ENCODE peak calls at places on chromosomes 3 and 15, in five cellular contexts. One of them, this sample, is unnamed. For H3K9me3, the result is how much of the 10 kb centered on the place peaks cover.

GRCh38 chr15:31013863-31014607 is 22.6 kb upstream of the MTMR10 start:
- DNase-seq in psoas muscle: no peak
- DNase-seq in right lobe of liver: no peak
- DNase-seq in pancreas: no peak
- DNase-seq in PC-9: no peak
- DNase-seq in this sample: no peak

GRCh38 chr3:186239321-186239720 is 122.7 kb downstream of the DGKG start:
- DNase-seq in psoas muscle: no peak
- DNase-seq in right lobe of liver: no peak
- DNase-seq in pancreas: no peak
- DNase-seq in PC-9: no peak
- DNase-seq in this sample: peak

GRCh38 chr3:156630081-156630772 is 44.2 kb upstream of the TIPARP start:
- DNase-seq in psoas muscle: no peak
- DNase-seq in right lobe of liver: no peak
- DNase-seq in pancreas: no peak
- DNase-seq in PC-9: peak
- DNase-seq in this sample: no peak

GRCh38 chr3:2098398-2099027 is at the start of gene CNTN4:
- DNase-seq in psoas muscle: peak
- DNase-seq in right lobe of liver: peak
- DNase-seq in pancreas: peak
- DNase-seq in PC-9: no peak
- DNase-seq in this sample: peak

GRCh38 chr15:31358957-31359721 is 32.5 kb downstream of the KLF13 start:
- DNase-seq in psoas muscle: no peak
- DNase-seq in right lobe of liver: no peak
- DNase-seq in pancreas: no peak
- DNase-seq in PC-9: no peak
- DNase-seq in this sample: no peak

GRCh38 chr15:84781505-84781904 is 33.1 kb downstream of the ZNF592 start:
- DNase-seq in psoas muscle: no peak
- DNase-seq in right lobe of liver: no peak
- DNase-seq in pancreas: no peak
- DNase-seq in PC-9: no peak
- DNase-seq in this sample: no peak

GRCh38 chr3:27127195-27127594 is 242.0 kb downstream of the NEK10 start:
- DNase-seq in psoas muscle: no peak
- DNase-seq in right lobe of liver: no peak
- DNase-seq in pancreas: no peak
- DNase-seq in PC-9: no peak
- DNase-seq in this sample: no peak

GRCh38 chr3:149581248-149581647 is 76.6 kb downstream of the WWTR1 start:
- DNase-seq in psoas muscle: no peak
- DNase-seq in right lobe of liver: no peak
- DNase-seq in pancreas: no peak
- DNase-seq in PC-9: no peak
- DNase-seq in this sample: no peak

GRCh38 chr3:178100881-178101280 is 435.4 kb upstream of the KCNMB2 start:
- DNase-seq in psoas muscle: no peak
- DNase-seq in right lobe of liver: no peak
- DNase-seq in pancreas: no peak
- DNase-seq in PC-9: no peak
- DNase-seq in this sample: no peak

GRCh38 chr3:173371848-173372487 is 25.6 kb upstream of the NLGN1 start:
- DNase-seq in psoas muscle: no peak
- DNase-seq in right lobe of liver: no peak
- DNase-seq in pancreas: no peak
- DNase-seq in PC-9: peak
- DNase-seq in this sample: no peak

GRCh38 chr15:65245096-65245849 is 34.0 kb upstream of the CILP start:
- DNase-seq in psoas muscle: peak
- DNase-seq in right lobe of liver: no peak
- DNase-seq in pancreas: peak
- DNase-seq in PC-9: no peak
- DNase-seq in this sample: no peak

GRCh38 chr15:45143946-45144345 is 14.2 kb downstream of the DUOX1 start:
- DNase-seq in psoas muscle: no peak
- DNase-seq in right lobe of liver: no peak
- DNase-seq in pancreas: no peak
- DNase-seq in PC-9: no peak
- DNase-seq in this sample: no peak

GRCh38 chr15:88717342-88718017 is 78.7 kb downstream of the ISG20 start:
- DNase-seq in psoas muscle: no peak
- DNase-seq in right lobe of liver: no peak
- DNase-seq in pancreas: no peak
- DNase-seq in PC-9: no peak
- DNase-seq in this sample: no peak

GRCh38 chr15:57427367-57427821 is 51.1 kb downstream of the CGNL1 start:
- DNase-seq in psoas muscle: peak
- DNase-seq in right lobe of liver: no peak
- DNase-seq in pancreas: no peak
- DNase-seq in PC-9: no peak
- DNase-seq in this sample: no peak

GRCh38 chr15:99100245-99101173 is 4.4 kb upstream of the SYNM start:
- DNase-seq in psoas muscle: peak
- DNase-seq in right lobe of liver: peak
- DNase-seq in pancreas: peak
- DNase-seq in PC-9: peak
- DNase-seq in this sample: peak

GRCh38 chr3:53109190-53109589 is 21.0 kb downstream of the RFT1 start:
- DNase-seq in psoas muscle: no peak
- DNase-seq in right lobe of liver: no peak
- DNase-seq in pancreas: no peak
- DNase-seq in PC-9: peak
- DNase-seq in this sample: no peak

GRCh38 chr3:126202281-126203079 is 22.1 kb upstream of the ALDH1L1 start:
- DNase-seq in psoas muscle: no peak
- DNase-seq in right lobe of liver: no peak
- DNase-seq in pancreas: no peak
- DNase-seq in PC-9: no peak
- DNase-seq in this sample: no peak

GRCh38 chr3:143795849-143796248 is 52.4 kb downstream of the SLC9A9 start:
- DNase-seq in psoas muscle: no peak
- DNase-seq in right lobe of liver: no peak
- DNase-seq in pancreas: no peak
- DNase-seq in PC-9: peak
- DNase-seq in this sample: no peak

GRCh38 chr3:14371573-14372474 is 30.6 kb upstream of the SLC6A6 start:
- DNase-seq in psoas muscle: peak
- DNase-seq in right lobe of liver: peak
- DNase-seq in pancreas: peak
- DNase-seq in PC-9: peak
- DNase-seq in this sample: peak

GRCh38 chr15:66389859-66390382 is 3.2 kb downstream of the MAP2K1 start:
- DNase-seq in psoas muscle: no peak
- DNase-seq in right lobe of liver: no peak
- DNase-seq in pancreas: no peak
- DNase-seq in PC-9: no peak
- DNase-seq in this sample: no peak

GRCh38 chr3:41162981-41163380 is 36.3 kb upstream of the CTNNB1 start:
- DNase-seq in psoas muscle: no peak
- DNase-seq in right lobe of liver: no peak
- DNase-seq in pancreas: no peak
- DNase-seq in PC-9: no peak
- DNase-seq in this sample: no peak

GRCh38 chr3:45628746-45629145 is 34.2 kb downstream of the LIMD1 start:
- DNase-seq in psoas muscle: no peak
- DNase-seq in right lobe of liver: no peak
- DNase-seq in pancreas: no peak
- DNase-seq in PC-9: no peak
- DNase-seq in this sample: no peak

GRCh38 chr3:167811071-167811470 is 75.5 kb downstream of the SERPINI1 start:
- DNase-seq in psoas muscle: no peak
- DNase-seq in right lobe of liver: no peak
- DNase-seq in pancreas: no peak
- DNase-seq in PC-9: no peak
- DNase-seq in this sample: no peak

GRCh38 chr15:68781766-68782588 is 38.7 kb downstream of the ANP32A start:
- DNase-seq in psoas muscle: peak
- DNase-seq in right lobe of liver: peak
- DNase-seq in pancreas: no peak
- DNase-seq in PC-9: no peak
- DNase-seq in this sample: no peak

GRCh38 chr3:113557374-113557773 is 25.0 kb downstream of the SIDT1 start:
- DNase-seq in psoas muscle: no peak
- DNase-seq in right lobe of liver: no peak
- DNase-seq in pancreas: no peak
- DNase-seq in PC-9: peak
- DNase-seq in this sample: no peak

GRCh38 chr3:173199568-173199967 is 58.5 kb upstream of the SPATA16 start:
- DNase-seq in psoas muscle: no peak
- DNase-seq in right lobe of liver: no peak
- DNase-seq in pancreas: no peak
- DNase-seq in PC-9: no peak
- DNase-seq in this sample: no peak

GRCh38 chr15:67054676-67055075 is 10.7 kb upstream of the SMAD3 start:
- DNase-seq in psoas muscle: no peak
- DNase-seq in right lobe of liver: no peak
- DNase-seq in pancreas: no peak
- DNase-seq in PC-9: no peak
- DNase-seq in this sample: no peak

GRCh38 chr3:170787464-170787863 is 82.5 kb downstream of the RPL22L1 start:
- DNase-seq in psoas muscle: no peak
- DNase-seq in right lobe of liver: no peak
- DNase-seq in pancreas: no peak
- DNase-seq in PC-9: no peak
- DNase-seq in this sample: no peak
- H3K9me3 ChIP-seq in psoas muscle: under half
- H3K9me3 ChIP-seq in right lobe of liver: under half
- H3K9me3 ChIP-seq in pancreas: under half
- H3K9me3 ChIP-seq in PC-9: under half
- H3K9me3 ChIP-seq in this sample: under half

DNA sequence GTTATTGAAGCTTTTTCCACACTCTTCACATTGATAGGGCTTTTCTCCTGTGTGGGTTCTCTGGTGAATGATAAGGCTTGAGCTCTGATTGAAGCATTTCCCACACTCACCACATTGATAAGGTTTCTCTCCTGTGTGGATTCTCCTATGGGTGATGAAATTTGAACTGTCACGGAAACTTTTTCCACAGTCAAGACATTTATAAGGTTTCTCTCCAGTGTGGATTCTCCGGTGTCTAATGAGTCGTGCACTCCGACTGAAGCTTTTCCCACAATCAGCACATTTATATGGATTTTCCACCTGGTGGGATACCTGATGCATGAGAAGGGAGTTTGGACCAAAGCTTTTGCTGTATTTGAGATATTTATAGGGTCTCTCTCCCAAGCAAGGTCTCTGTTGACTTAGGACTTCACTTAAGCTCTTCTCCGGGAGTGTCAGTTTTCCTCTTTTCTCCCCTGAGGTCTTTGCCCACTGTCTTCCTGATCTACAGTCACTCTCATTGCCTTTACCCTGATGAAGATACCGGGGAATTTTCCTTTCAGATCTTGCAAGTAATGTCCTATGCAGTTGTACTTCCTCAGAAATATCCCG is 9.4 kb downstream of the ZSCAN29 start:
- DNase-seq in psoas muscle: no peak
- DNase-seq in right lobe of liver: no peak
- DNase-seq in pancreas: no peak
- DNase-seq in PC-9: no peak
- DNase-seq in this sample: no peak
- H3K9me3 ChIP-seq in psoas muscle: half or more
- H3K9me3 ChIP-seq in right lobe of liver: under half
- H3K9me3 ChIP-seq in pancreas: under half
- H3K9me3 ChIP-seq in PC-9: under half
- H3K9me3 ChIP-seq in this sample: under half

GRCh38 chr15:82173108-82173507 is 89.4 kb downstream of the EFL1 start:
- DNase-seq in psoas muscle: no peak
- DNase-seq in right lobe of liver: no peak
- DNase-seq in pancreas: no peak
- DNase-seq in PC-9: no peak
- DNase-seq in this sample: no peak
- H3K9me3 ChIP-seq in psoas muscle: under half
- H3K9me3 ChIP-seq in right lobe of liver: under half
- H3K9me3 ChIP-seq in pancreas: under half
- H3K9me3 ChIP-seq in PC-9: under half
- H3K9me3 ChIP-seq in this sample: under half

DNA sequence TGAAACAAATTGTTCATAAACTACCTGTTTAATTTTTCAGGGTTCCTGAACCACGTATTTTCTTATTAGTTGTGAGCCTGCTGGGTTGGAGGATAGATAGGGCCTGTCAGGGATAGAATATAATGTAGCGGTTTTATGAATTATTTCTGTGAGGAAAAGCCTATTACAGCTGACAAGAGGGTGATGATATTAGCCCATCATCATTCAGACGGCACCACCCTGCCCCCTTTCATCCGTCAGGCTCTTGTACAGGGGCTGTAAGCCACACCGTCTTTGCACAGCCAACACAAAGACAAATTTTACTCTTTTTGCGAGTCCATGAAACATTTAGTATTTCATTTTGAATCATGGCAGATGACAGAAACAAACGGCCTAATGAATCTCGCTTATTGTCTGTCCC is 335.3 kb upstream of the TMCO5A start:
- DNase-seq in psoas muscle: no peak
- DNase-seq in right lobe of liver: no peak
- DNase-seq in pancreas: no peak
- DNase-seq in PC-9: no peak
- DNase-seq in this sample: no peak
- H3K9me3 ChIP-seq in psoas muscle: under half
- H3K9me3 ChIP-seq in right lobe of liver: under half
- H3K9me3 ChIP-seq in pancreas: under half
- H3K9me3 ChIP-seq in PC-9: under half
- H3K9me3 ChIP-seq in this sample: under half

This sample was measured in stomach.